ENCODE peak calls at places on chromosomes 13 and 19, in eight cellular contexts. One of them, this sample, is unnamed. For H3K36me3 and H3K9me3, the result is how much of the 10 kb centered on the place peaks cover.

GRCh38 chr13:61777902-61778301 is 362.3 kb upstream of the PCDH20 start:
- DNase-seq in MM.1S: no peak
- DNase-seq in DND-41: no peak
- DNase-seq in cardiac muscle cell: peak
- DNase-seq in heart left ventricle: no peak
- DNase-seq in fibroblast of lung: peak
- DNase-seq in thoracic aorta: no peak
- DNase-seq in pancreas: no peak
- DNase-seq in this sample: no peak

GRCh38 chr13:74040200-74040599 is 94.0 kb downstream of the KLF12 start:
- DNase-seq in pancreas: no peak
- DNase-seq in thoracic aorta: no peak
- DNase-seq in heart left ventricle: peak
- DNase-seq in cardiac muscle cell: peak
- DNase-seq in DND-41: peak
- DNase-seq in MM.1S: peak
- DNase-seq in fibroblast of lung: peak
- DNase-seq in this sample: peak

GRCh38 chr19:49339364-49340068 is 4.3 kb downstream of the CD37 start:
- DNase-seq in thoracic aorta: peak
- DNase-seq in MM.1S: no peak
- DNase-seq in heart left ventricle: peak
- DNase-seq in pancreas: peak
- DNase-seq in cardiac muscle cell: peak
- DNase-seq in fibroblast of lung: peak
- DNase-seq in DND-41: no peak
- DNase-seq in this sample: no peak

GRCh38 chr19:42040031-42040430 is 30.0 kb downstream of the GRIK5 start:
- DNase-seq in heart left ventricle: no peak
- DNase-seq in cardiac muscle cell: no peak
- DNase-seq in fibroblast of lung: no peak
- DNase-seq in DND-41: no peak
- DNase-seq in pancreas: no peak
- DNase-seq in MM.1S: no peak
- DNase-seq in thoracic aorta: no peak
- DNase-seq in this sample: no peak

GRCh38 chr13:20231839-20232555 is at the start of gene GJB6:
- DNase-seq in thoracic aorta: no peak
- DNase-seq in MM.1S: no peak
- DNase-seq in cardiac muscle cell: no peak
- DNase-seq in heart left ventricle: no peak
- DNase-seq in DND-41: no peak
- DNase-seq in pancreas: no peak
- DNase-seq in fibroblast of lung: no peak
- DNase-seq in this sample: no peak

GRCh38 chr19:1275260-1275975 is at the start of gene FAM174C:
- DNase-seq in DND-41: peak
- DNase-seq in MM.1S: peak
- DNase-seq in heart left ventricle: peak
- DNase-seq in cardiac muscle cell: peak
- DNase-seq in fibroblast of lung: peak
- DNase-seq in thoracic aorta: no peak
- DNase-seq in pancreas: peak
- DNase-seq in this sample: peak

GRCh38 chr13:41463823-41464602 is 6.7 kb downstream of the RGCC start:
- DNase-seq in pancreas: no peak
- DNase-seq in heart left ventricle: no peak
- DNase-seq in DND-41: no peak
- DNase-seq in MM.1S: no peak
- DNase-seq in fibroblast of lung: no peak
- DNase-seq in thoracic aorta: no peak
- DNase-seq in cardiac muscle cell: no peak
- DNase-seq in this sample: no peak

GRCh38 chr19:38632476-38633213 is 13.7 kb downstream of the EIF3K start:
- DNase-seq in pancreas: no peak
- DNase-seq in thoracic aorta: no peak
- DNase-seq in cardiac muscle cell: no peak
- DNase-seq in DND-41: no peak
- DNase-seq in MM.1S: no peak
- DNase-seq in heart left ventricle: no peak
- DNase-seq in fibroblast of lung: no peak
- DNase-seq in this sample: no peak

GRCh38 chr19:2424686-2425621 is 2.4 kb downstream of the TIMM13 start:
- DNase-seq in cardiac muscle cell: peak
- DNase-seq in pancreas: peak
- DNase-seq in thoracic aorta: no peak
- DNase-seq in MM.1S: no peak
- DNase-seq in heart left ventricle: peak
- DNase-seq in DND-41: no peak
- DNase-seq in fibroblast of lung: peak
- DNase-seq in this sample: no peak

GRCh38 chr19:38675611-38676010 is 28.2 kb downstream of the ACTN4 start:
- DNase-seq in heart left ventricle: no peak
- DNase-seq in DND-41: no peak
- DNase-seq in thoracic aorta: no peak
- DNase-seq in cardiac muscle cell: no peak
- DNase-seq in pancreas: no peak
- DNase-seq in fibroblast of lung: no peak
- DNase-seq in MM.1S: peak
- DNase-seq in this sample: no peak

GRCh38 chr13:60591348-60591747 is 194.3 kb downstream of the TDRD3 start:
- DNase-seq in fibroblast of lung: peak
- DNase-seq in pancreas: no peak
- DNase-seq in cardiac muscle cell: peak
- DNase-seq in MM.1S: no peak
- DNase-seq in thoracic aorta: no peak
- DNase-seq in DND-41: peak
- DNase-seq in heart left ventricle: no peak
- DNase-seq in this sample: peak

GRCh38 chr19:17659996-17660395 is 28.2 kb downstream of the UNC13A start:
- DNase-seq in cardiac muscle cell: no peak
- DNase-seq in pancreas: no peak
- DNase-seq in fibroblast of lung: no peak
- DNase-seq in DND-41: no peak
- DNase-seq in thoracic aorta: no peak
- DNase-seq in MM.1S: no peak
- DNase-seq in heart left ventricle: no peak
- DNase-seq in this sample: no peak

GRCh38 chr13:90403330-90404082 is 944.0 kb upstream of the MIR17HG start:
- DNase-seq in heart left ventricle: no peak
- DNase-seq in pancreas: no peak
- DNase-seq in fibroblast of lung: no peak
- DNase-seq in cardiac muscle cell: no peak
- DNase-seq in thoracic aorta: no peak
- DNase-seq in DND-41: no peak
- DNase-seq in MM.1S: no peak
- DNase-seq in this sample: no peak

GRCh38 chr19:892243-892996 is 567 bp downstream of the MED16 start:
- DNase-seq in thoracic aorta: no peak
- DNase-seq in pancreas: peak
- DNase-seq in MM.1S: peak
- DNase-seq in cardiac muscle cell: no peak
- DNase-seq in DND-41: peak
- DNase-seq in fibroblast of lung: no peak
- DNase-seq in heart left ventricle: no peak
- DNase-seq in this sample: peak

GRCh38 chr19:35272122-35272715 is 3.5 kb downstream of the USF2 start:
- DNase-seq in MM.1S: no peak
- DNase-seq in DND-41: no peak
- DNase-seq in heart left ventricle: no peak
- DNase-seq in thoracic aorta: no peak
- DNase-seq in pancreas: no peak
- DNase-seq in cardiac muscle cell: no peak
- DNase-seq in fibroblast of lung: no peak
- DNase-seq in this sample: no peak

GRCh38 chr19:35271546-35271945 is 2.8 kb downstream of the USF2 start:
- DNase-seq in thoracic aorta: no peak
- DNase-seq in fibroblast of lung: no peak
- DNase-seq in cardiac muscle cell: no peak
- DNase-seq in DND-41: no peak
- DNase-seq in MM.1S: no peak
- DNase-seq in pancreas: no peak
- DNase-seq in heart left ventricle: no peak
- DNase-seq in this sample: no peak

GRCh38 chr19:35273686-35274259 is 5.0 kb downstream of the USF2 start:
- DNase-seq in heart left ventricle: no peak
- DNase-seq in MM.1S: no peak
- DNase-seq in pancreas: no peak
- DNase-seq in thoracic aorta: no peak
- DNase-seq in fibroblast of lung: no peak
- DNase-seq in DND-41: no peak
- DNase-seq in cardiac muscle cell: no peak
- DNase-seq in this sample: no peak

GRCh38 chr19:35274323-35274722 is 5.6 kb downstream of the USF2 start:
- DNase-seq in pancreas: no peak
- DNase-seq in cardiac muscle cell: no peak
- DNase-seq in MM.1S: no peak
- DNase-seq in DND-41: no peak
- DNase-seq in heart left ventricle: no peak
- DNase-seq in thoracic aorta: no peak
- DNase-seq in fibroblast of lung: no peak
- DNase-seq in this sample: no peak

DNA sequence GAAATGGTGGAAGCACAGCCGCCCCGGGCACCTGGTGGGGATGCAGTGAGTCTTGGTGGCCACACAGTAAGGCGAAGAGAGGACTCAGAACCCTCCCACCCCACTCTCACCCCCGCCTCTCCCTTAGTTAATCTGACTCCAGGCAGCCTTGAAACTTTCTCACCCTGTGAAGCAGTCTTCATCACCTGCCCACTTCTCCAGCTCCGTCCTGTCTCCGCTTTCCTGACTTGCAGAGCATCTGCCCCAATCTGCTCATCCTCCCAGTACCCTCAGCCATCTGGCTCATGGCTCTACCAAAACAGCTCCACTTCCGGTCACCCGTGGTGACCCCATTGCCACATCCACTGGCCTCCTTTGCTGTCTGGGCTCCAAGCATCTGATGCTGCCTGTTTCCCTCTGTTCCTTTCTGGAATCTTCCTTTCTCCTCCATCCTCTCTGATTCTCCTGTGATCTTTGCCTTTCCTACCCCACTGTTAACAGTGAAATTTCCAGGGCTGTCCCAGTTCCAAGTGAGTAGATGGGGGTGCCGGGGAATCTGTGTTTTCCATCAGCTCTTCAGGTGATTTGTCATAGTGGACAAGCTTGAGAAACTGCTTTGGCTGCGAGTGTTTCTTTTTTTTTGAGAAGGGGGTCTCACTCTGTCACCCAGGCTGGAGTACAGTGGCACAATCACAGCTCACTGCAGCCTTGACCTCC is 4.3 kb downstream of the USF2 start:
- DNase-seq in fibroblast of lung: no peak
- DNase-seq in DND-41: no peak
- DNase-seq in MM.1S: no peak
- DNase-seq in pancreas: no peak
- DNase-seq in cardiac muscle cell: no peak
- DNase-seq in heart left ventricle: no peak
- DNase-seq in thoracic aorta: no peak
- DNase-seq in this sample: no peak
- H3K36me3 ChIP-seq in fibroblast of lung: under half
- H3K36me3 ChIP-seq in DND-41: half or more
- H3K36me3 ChIP-seq in MM.1S: under half
- H3K36me3 ChIP-seq in pancreas: under half
- H3K36me3 ChIP-seq in cardiac muscle cell: under half
- H3K36me3 ChIP-seq in heart left ventricle: half or more
- H3K36me3 ChIP-seq in thoracic aorta: under half
- H3K36me3 ChIP-seq in this sample: under half

DNA sequence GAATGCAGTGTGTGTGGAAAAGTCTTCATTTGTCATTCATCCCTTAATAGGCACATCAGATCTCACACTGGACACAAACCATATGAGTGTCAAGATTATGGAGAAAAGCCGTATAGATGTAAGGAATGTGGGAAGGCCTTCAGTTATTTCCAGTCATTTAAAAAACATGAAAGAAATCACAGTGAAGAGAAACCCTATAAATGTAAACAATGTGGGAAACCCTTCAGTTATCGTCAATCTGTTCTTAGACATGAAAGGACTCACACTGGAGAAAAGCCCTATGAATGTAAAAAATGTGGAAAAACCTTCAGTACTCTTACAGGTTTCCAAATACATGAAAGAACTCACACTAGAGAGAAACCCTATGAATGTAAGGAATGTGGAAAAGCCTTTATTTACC is 45.3 kb downstream of the ZNF136 start:
- DNase-seq in thoracic aorta: no peak
- DNase-seq in fibroblast of lung: no peak
- DNase-seq in pancreas: no peak
- DNase-seq in cardiac muscle cell: no peak
- DNase-seq in DND-41: no peak
- DNase-seq in heart left ventricle: no peak
- DNase-seq in MM.1S: no peak
- DNase-seq in this sample: no peak
- H3K9me3 ChIP-seq in thoracic aorta: half or more
- H3K9me3 ChIP-seq in fibroblast of lung: under half
- H3K9me3 ChIP-seq in pancreas: under half
- H3K9me3 ChIP-seq in cardiac muscle cell: under half
- H3K9me3 ChIP-seq in DND-41: under half
- H3K9me3 ChIP-seq in heart left ventricle: half or more
- H3K9me3 ChIP-seq in MM.1S: under half
- H3K9me3 ChIP-seq in this sample: under half

DNA sequence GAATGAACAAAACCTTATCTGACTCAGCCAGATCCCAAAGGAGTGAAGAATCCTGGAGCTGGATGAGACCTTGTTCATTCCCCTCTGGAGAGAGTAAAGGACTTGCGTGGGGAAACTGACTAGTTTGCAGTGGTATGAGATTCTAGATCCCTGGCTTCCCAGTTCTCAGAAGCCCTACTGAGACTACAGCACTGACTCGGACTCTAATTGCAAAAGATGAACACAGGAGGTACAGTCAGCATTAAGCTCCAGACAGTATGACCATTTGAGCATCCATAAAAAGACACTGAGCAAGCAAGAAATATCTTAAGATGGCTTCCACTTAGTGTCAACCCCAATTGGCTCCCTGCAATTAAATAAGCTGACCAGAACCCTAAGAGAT is 6.8 kb downstream of the ZC3H4 start:
- DNase-seq in cardiac muscle cell: peak
- DNase-seq in heart left ventricle: no peak
- DNase-seq in DND-41: no peak
- DNase-seq in thoracic aorta: no peak
- DNase-seq in MM.1S: no peak
- DNase-seq in pancreas: no peak
- DNase-seq in fibroblast of lung: peak
- DNase-seq in this sample: no peak
- H3K36me3 ChIP-seq in cardiac muscle cell: under half
- H3K36me3 ChIP-seq in heart left ventricle: under half
- H3K36me3 ChIP-seq in DND-41: half or more
- H3K36me3 ChIP-seq in thoracic aorta: under half
- H3K36me3 ChIP-seq in MM.1S: under half
- H3K36me3 ChIP-seq in pancreas: under half
- H3K36me3 ChIP-seq in fibroblast of lung: under half
- H3K36me3 ChIP-seq in this sample: under half

DNA sequence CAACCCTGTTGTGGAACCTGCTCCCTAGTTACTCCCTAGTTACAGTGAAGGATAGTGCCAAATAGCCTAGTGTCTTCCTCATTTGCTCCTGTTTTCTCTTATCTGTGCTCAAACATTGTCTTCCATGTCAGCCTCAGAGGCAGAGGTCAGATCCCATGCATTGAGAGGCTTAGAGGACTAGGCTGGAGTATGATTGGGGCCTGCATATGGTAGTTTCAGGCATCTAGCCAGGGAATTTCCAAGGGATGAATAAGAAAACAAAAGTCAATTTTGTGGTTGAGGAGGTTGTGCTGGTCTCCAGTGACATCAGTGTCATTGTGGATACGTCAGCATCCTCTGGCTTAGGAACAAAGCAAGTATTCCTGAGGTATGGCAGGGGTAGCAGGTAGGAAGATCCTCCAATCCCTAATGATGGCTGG is 9.4 kb downstream of the ZNF546 start:
- DNase-seq in pancreas: no peak
- DNase-seq in thoracic aorta: no peak
- DNase-seq in fibroblast of lung: peak
- DNase-seq in heart left ventricle: no peak
- DNase-seq in DND-41: no peak
- DNase-seq in MM.1S: no peak
- DNase-seq in cardiac muscle cell: peak
- DNase-seq in this sample: peak
- H3K9me3 ChIP-seq in pancreas: under half
- H3K9me3 ChIP-seq in thoracic aorta: under half
- H3K9me3 ChIP-seq in fibroblast of lung: under half
- H3K9me3 ChIP-seq in heart left ventricle: under half
- H3K9me3 ChIP-seq in DND-41: under half
- H3K9me3 ChIP-seq in MM.1S: under half
- H3K9me3 ChIP-seq in cardiac muscle cell: under half
- H3K9me3 ChIP-seq in this sample: under half